ENCODE peak calls at places on chromosomes 12 and 14, in eight cellular contexts. One of them, this sample, is unnamed.
A peak's percentile ranks its signal among the peaks of the same experiment; 100 is the strongest.

GRCh38 chr12:116492703-116493324 is 66.4 kb upstream of the MAP1LC3B2 start:
- DNase-seq in stimulated activated CD4-positive, alpha-beta T cell treated with anti-CD3 and anti-CD28 coated beads, Interleukin-15, amount 100 ng/mL, for 1 hour: no peak
- DNase-seq in RWPE1: peak; percentile 50
- DNase-seq in AG04450: no peak
- DNase-seq in ovary: no peak
- DNase-seq in anterior cingulate cortex: no peak
- DNase-seq in coronary artery: no peak
- DNase-seq in Kasumi-1: no peak
- DNase-seq in this sample: peak; percentile 70

GRCh38 chr12:77847665-77848431 is 17.2 kb downstream of the NAV3 start:
- DNase-seq in stimulated activated CD4-positive, alpha-beta T cell treated with anti-CD3 and anti-CD28 coated beads, Interleukin-15, amount 100 ng/mL, for 1 hour: no peak
- DNase-seq in RWPE1: peak; percentile 78
- DNase-seq in AG04450: peak; percentile 53
- DNase-seq in ovary: no peak
- DNase-seq in anterior cingulate cortex: no peak
- DNase-seq in coronary artery: no peak
- DNase-seq in Kasumi-1: no peak
- DNase-seq in this sample: no peak

GRCh38 chr12:539540-540310 is 80.0 kb downstream of the B4GALNT3 start:
- DNase-seq in stimulated activated CD4-positive, alpha-beta T cell treated with anti-CD3 and anti-CD28 coated beads, Interleukin-15, amount 100 ng/mL, for 1 hour: no peak
- DNase-seq in RWPE1: no peak
- DNase-seq in AG04450: no peak
- DNase-seq in ovary: no peak
- DNase-seq in anterior cingulate cortex: no peak
- DNase-seq in coronary artery: no peak
- DNase-seq in Kasumi-1: no peak
- DNase-seq in this sample: no peak

GRCh38 chr12:56257491-56258067 is 605 bp downstream of the ANKRD52 start:
- DNase-seq in stimulated activated CD4-positive, alpha-beta T cell treated with anti-CD3 and anti-CD28 coated beads, Interleukin-15, amount 100 ng/mL, for 1 hour: no peak
- DNase-seq in RWPE1: peak; percentile 67
- DNase-seq in AG04450: no peak
- DNase-seq in ovary: no peak
- DNase-seq in anterior cingulate cortex: no peak
- DNase-seq in coronary artery: no peak
- DNase-seq in Kasumi-1: peak; percentile 36
- DNase-seq in this sample: no peak

GRCh38 chr12:125652689-125653088 is 587.5 kb downstream of the AACS start:
- DNase-seq in stimulated activated CD4-positive, alpha-beta T cell treated with anti-CD3 and anti-CD28 coated beads, Interleukin-15, amount 100 ng/mL, for 1 hour: no peak
- DNase-seq in RWPE1: no peak
- DNase-seq in AG04450: no peak
- DNase-seq in ovary: no peak
- DNase-seq in anterior cingulate cortex: no peak
- DNase-seq in coronary artery: no peak
- DNase-seq in Kasumi-1: no peak
- DNase-seq in this sample: no peak

GRCh38 chr14:82451675-82452074 is 918.0 kb upstream of the SEL1L start:
- DNase-seq in stimulated activated CD4-positive, alpha-beta T cell treated with anti-CD3 and anti-CD28 coated beads, Interleukin-15, amount 100 ng/mL, for 1 hour: no peak
- DNase-seq in RWPE1: no peak
- DNase-seq in AG04450: no peak
- DNase-seq in ovary: no peak
- DNase-seq in anterior cingulate cortex: no peak
- DNase-seq in coronary artery: no peak
- DNase-seq in Kasumi-1: no peak
- DNase-seq in this sample: no peak

GRCh38 chr14:100622234-100622633 is 35.0 kb upstream of the BEGAIN start:
- DNase-seq in stimulated activated CD4-positive, alpha-beta T cell treated with anti-CD3 and anti-CD28 coated beads, Interleukin-15, amount 100 ng/mL, for 1 hour: no peak
- DNase-seq in RWPE1: peak; percentile 30
- DNase-seq in AG04450: no peak
- DNase-seq in ovary: no peak
- DNase-seq in anterior cingulate cortex: no peak
- DNase-seq in coronary artery: no peak
- DNase-seq in Kasumi-1: no peak
- DNase-seq in this sample: peak; percentile 38

GRCh38 chr14:92040431-92041040 is 677 bp upstream of the TRIP11 start:
- DNase-seq in stimulated activated CD4-positive, alpha-beta T cell treated with anti-CD3 and anti-CD28 coated beads, Interleukin-15, amount 100 ng/mL, for 1 hour: no peak
- DNase-seq in RWPE1: peak; percentile 39
- DNase-seq in AG04450: peak; percentile 8
- DNase-seq in ovary: no peak
- DNase-seq in anterior cingulate cortex: no peak
- DNase-seq in coronary artery: no peak
- DNase-seq in Kasumi-1: peak; percentile 43
- DNase-seq in this sample: peak; percentile 59

GRCh38 chr14:94005324-94005723 is 8.2 kb downstream of the CCDC197 start:
- DNase-seq in stimulated activated CD4-positive, alpha-beta T cell treated with anti-CD3 and anti-CD28 coated beads, Interleukin-15, amount 100 ng/mL, for 1 hour: no peak
- DNase-seq in RWPE1: no peak
- DNase-seq in AG04450: no peak
- DNase-seq in ovary: no peak
- DNase-seq in anterior cingulate cortex: no peak
- DNase-seq in coronary artery: no peak
- DNase-seq in Kasumi-1: peak; percentile 40
- DNase-seq in this sample: no peak

GRCh38 chr14:72868500-72868899 is 25.4 kb downstream of the DPF3 start:
- DNase-seq in stimulated activated CD4-positive, alpha-beta T cell treated with anti-CD3 and anti-CD28 coated beads, Interleukin-15, amount 100 ng/mL, for 1 hour: no peak
- DNase-seq in RWPE1: no peak
- DNase-seq in AG04450: no peak
- DNase-seq in ovary: no peak
- DNase-seq in anterior cingulate cortex: no peak
- DNase-seq in coronary artery: no peak
- DNase-seq in Kasumi-1: no peak
- DNase-seq in this sample: no peak

GRCh38 chr12:48993787-48994186 is 5.4 kb downstream of the DDN start:
- DNase-seq in stimulated activated CD4-positive, alpha-beta T cell treated with anti-CD3 and anti-CD28 coated beads, Interleukin-15, amount 100 ng/mL, for 1 hour: no peak
- DNase-seq in RWPE1: no peak
- DNase-seq in AG04450: no peak
- DNase-seq in ovary: no peak
- DNase-seq in anterior cingulate cortex: no peak
- DNase-seq in coronary artery: no peak
- DNase-seq in Kasumi-1: no peak
- DNase-seq in this sample: no peak

GRCh38 chr14:93086441-93087055 is 29.2 kb downstream of the ITPK1 start:
- DNase-seq in stimulated activated CD4-positive, alpha-beta T cell treated with anti-CD3 and anti-CD28 coated beads, Interleukin-15, amount 100 ng/mL, for 1 hour: no peak
- DNase-seq in RWPE1: no peak
- DNase-seq in AG04450: no peak
- DNase-seq in ovary: no peak
- DNase-seq in anterior cingulate cortex: no peak
- DNase-seq in coronary artery: no peak
- DNase-seq in Kasumi-1: no peak
- DNase-seq in this sample: peak; percentile 59

GRCh38 chr14:65421201-65421981 is 8.9 kb downstream of the FUT8 start:
- DNase-seq in stimulated activated CD4-positive, alpha-beta T cell treated with anti-CD3 and anti-CD28 coated beads, Interleukin-15, amount 100 ng/mL, for 1 hour: no peak
- DNase-seq in RWPE1: no peak
- DNase-seq in AG04450: peak; percentile 21
- DNase-seq in ovary: no peak
- DNase-seq in anterior cingulate cortex: no peak
- DNase-seq in coronary artery: no peak
- DNase-seq in Kasumi-1: no peak
- DNase-seq in this sample: no peak